ENCODE peak calls at places on chromosomes 3 and 15, in nine cellular contexts. One of them, this sample, is unnamed. For H3K36me3, the result is how much of the 10 kb centered on the place peaks cover.

GRCh38 chr15:65154720-65155119 is 21.1 kb upstream of the PDCD7 start:
- DNase-seq in uterus: no peak
- DNase-seq in OCI-LY7: no peak
- DNase-seq in cardiac muscle cell: no peak
- DNase-seq in breast epithelium: no peak
- DNase-seq in PC-9: no peak
- DNase-seq in endothelial cell of umbilical vein: no peak
- DNase-seq in hepatocyte: no peak
- DNase-seq in transverse colon: no peak
- DNase-seq in this sample: no peak

GRCh38 chr3:79167651-79168416 is 600.0 kb downstream of the ROBO1 start:
- DNase-seq in transverse colon: no peak
- DNase-seq in PC-9: no peak
- DNase-seq in uterus: no peak
- DNase-seq in cardiac muscle cell: no peak
- DNase-seq in endothelial cell of umbilical vein: peak
- DNase-seq in breast epithelium: no peak
- DNase-seq in hepatocyte: peak
- DNase-seq in OCI-LY7: no peak
- DNase-seq in this sample: no peak

GRCh38 chr3:56125358-56126005 is 342.8 kb downstream of the ERC2 start:
- DNase-seq in breast epithelium: no peak
- DNase-seq in endothelial cell of umbilical vein: peak
- DNase-seq in transverse colon: no peak
- DNase-seq in hepatocyte: peak
- DNase-seq in PC-9: peak
- DNase-seq in cardiac muscle cell: peak
- DNase-seq in OCI-LY7: no peak
- DNase-seq in uterus: peak
- DNase-seq in this sample: no peak

GRCh38 chr3:134615743-134616142 is 35.1 kb downstream of the KY start:
- DNase-seq in breast epithelium: no peak
- DNase-seq in uterus: no peak
- DNase-seq in transverse colon: no peak
- DNase-seq in OCI-LY7: no peak
- DNase-seq in hepatocyte: no peak
- DNase-seq in PC-9: no peak
- DNase-seq in endothelial cell of umbilical vein: no peak
- DNase-seq in cardiac muscle cell: no peak
- DNase-seq in this sample: no peak

GRCh38 chr15:73571346-73571745 is 61.8 kb downstream of the NPTN start:
- DNase-seq in breast epithelium: no peak
- DNase-seq in cardiac muscle cell: no peak
- DNase-seq in endothelial cell of umbilical vein: no peak
- DNase-seq in OCI-LY7: no peak
- DNase-seq in hepatocyte: no peak
- DNase-seq in transverse colon: no peak
- DNase-seq in uterus: no peak
- DNase-seq in PC-9: no peak
- DNase-seq in this sample: no peak

GRCh38 chr3:61560452-61561373 is 658 bp upstream of the PTPRG start:
- DNase-seq in OCI-LY7: peak
- DNase-seq in cardiac muscle cell: peak
- DNase-seq in endothelial cell of umbilical vein: peak
- DNase-seq in breast epithelium: peak
- DNase-seq in hepatocyte: peak
- DNase-seq in uterus: peak
- DNase-seq in transverse colon: peak
- DNase-seq in PC-9: peak
- DNase-seq in this sample: peak

GRCh38 chr3:48863122-48863521 is 15.4 kb upstream of the PRKAR2A start:
- DNase-seq in breast epithelium: no peak
- DNase-seq in uterus: no peak
- DNase-seq in transverse colon: no peak
- DNase-seq in PC-9: no peak
- DNase-seq in cardiac muscle cell: no peak
- DNase-seq in OCI-LY7: no peak
- DNase-seq in hepatocyte: no peak
- DNase-seq in endothelial cell of umbilical vein: peak
- DNase-seq in this sample: no peak

GRCh38 chr15:61115679-61116078 is 113.4 kb downstream of the RORA start:
- DNase-seq in PC-9: no peak
- DNase-seq in hepatocyte: no peak
- DNase-seq in breast epithelium: no peak
- DNase-seq in OCI-LY7: no peak
- DNase-seq in uterus: no peak
- DNase-seq in transverse colon: no peak
- DNase-seq in cardiac muscle cell: no peak
- DNase-seq in endothelial cell of umbilical vein: no peak
- DNase-seq in this sample: no peak

GRCh38 chr15:55868707-55869106 is 124.7 kb downstream of the NEDD4 start:
- DNase-seq in PC-9: no peak
- DNase-seq in hepatocyte: no peak
- DNase-seq in transverse colon: no peak
- DNase-seq in uterus: no peak
- DNase-seq in endothelial cell of umbilical vein: no peak
- DNase-seq in OCI-LY7: no peak
- DNase-seq in cardiac muscle cell: no peak
- DNase-seq in breast epithelium: no peak
- DNase-seq in this sample: no peak

GRCh38 chr3:179181021-179181472 is 32.9 kb downstream of the PIK3CA start:
- DNase-seq in endothelial cell of umbilical vein: peak
- DNase-seq in cardiac muscle cell: no peak
- DNase-seq in transverse colon: no peak
- DNase-seq in PC-9: no peak
- DNase-seq in OCI-LY7: no peak
- DNase-seq in hepatocyte: no peak
- DNase-seq in breast epithelium: no peak
- DNase-seq in uterus: no peak
- DNase-seq in this sample: no peak

GRCh38 chr3:14488286-14489036 is 51.7 kb downstream of the GRIP2 start:
- DNase-seq in uterus: no peak
- DNase-seq in breast epithelium: peak
- DNase-seq in cardiac muscle cell: no peak
- DNase-seq in PC-9: no peak
- DNase-seq in transverse colon: no peak
- DNase-seq in OCI-LY7: no peak
- DNase-seq in hepatocyte: no peak
- DNase-seq in endothelial cell of umbilical vein: no peak
- DNase-seq in this sample: no peak

GRCh38 chr3:14533457-14533958 is 6.6 kb downstream of the GRIP2 start:
- DNase-seq in endothelial cell of umbilical vein: no peak
- DNase-seq in uterus: no peak
- DNase-seq in cardiac muscle cell: no peak
- DNase-seq in OCI-LY7: no peak
- DNase-seq in transverse colon: no peak
- DNase-seq in breast epithelium: no peak
- DNase-seq in PC-9: no peak
- DNase-seq in hepatocyte: no peak
- DNase-seq in this sample: no peak

GRCh38 chr3:13565581-13566461 is 16.9 kb downstream of the FBLN2 start:
- DNase-seq in transverse colon: no peak
- DNase-seq in uterus: no peak
- DNase-seq in cardiac muscle cell: peak
- DNase-seq in PC-9: no peak
- DNase-seq in breast epithelium: no peak
- DNase-seq in hepatocyte: no peak
- DNase-seq in OCI-LY7: no peak
- DNase-seq in endothelial cell of umbilical vein: no peak
- DNase-seq in this sample: peak

GRCh38 chr15:52093539-52094502 is 18.8 kb downstream of the BCL2L10 start:
- DNase-seq in OCI-LY7: no peak
- DNase-seq in uterus: peak
- DNase-seq in cardiac muscle cell: no peak
- DNase-seq in hepatocyte: no peak
- DNase-seq in transverse colon: no peak
- DNase-seq in PC-9: peak
- DNase-seq in breast epithelium: peak
- DNase-seq in endothelial cell of umbilical vein: peak
- DNase-seq in this sample: no peak

GRCh38 chr3:179146911-179147570 is 1.1 kb upstream of the PIK3CA start:
- DNase-seq in cardiac muscle cell: peak
- DNase-seq in transverse colon: peak
- DNase-seq in endothelial cell of umbilical vein: peak
- DNase-seq in breast epithelium: no peak
- DNase-seq in uterus: no peak
- DNase-seq in PC-9: peak
- DNase-seq in OCI-LY7: peak
- DNase-seq in hepatocyte: peak
- DNase-seq in this sample: peak

GRCh38 chr3:175413926-175414325 is 554.8 kb downstream of the NAALADL2 start:
- DNase-seq in OCI-LY7: no peak
- DNase-seq in transverse colon: no peak
- DNase-seq in cardiac muscle cell: no peak
- DNase-seq in endothelial cell of umbilical vein: no peak
- DNase-seq in breast epithelium: no peak
- DNase-seq in hepatocyte: no peak
- DNase-seq in PC-9: no peak
- DNase-seq in uterus: no peak
- DNase-seq in this sample: no peak

GRCh38 chr3:138328341-138328740 is 1.3 kb downstream of the NME9 start:
- DNase-seq in endothelial cell of umbilical vein: no peak
- DNase-seq in breast epithelium: no peak
- DNase-seq in PC-9: no peak
- DNase-seq in OCI-LY7: peak
- DNase-seq in uterus: no peak
- DNase-seq in hepatocyte: peak
- DNase-seq in cardiac muscle cell: peak
- DNase-seq in transverse colon: no peak
- DNase-seq in this sample: no peak

GRCh38 chr15:30997270-30997669 is 5.8 kb upstream of the MTMR10 start:
- DNase-seq in PC-9: no peak
- DNase-seq in breast epithelium: no peak
- DNase-seq in endothelial cell of umbilical vein: no peak
- DNase-seq in cardiac muscle cell: no peak
- DNase-seq in uterus: no peak
- DNase-seq in hepatocyte: no peak
- DNase-seq in OCI-LY7: no peak
- DNase-seq in transverse colon: no peak
- DNase-seq in this sample: no peak
- TF ChIP-seq CTCF in PC-9: no peak
- TF ChIP-seq CTCF in breast epithelium: no peak
- TF ChIP-seq CTCF in endothelial cell of umbilical vein: no peak
- TF ChIP-seq CTCF in cardiac muscle cell: no peak
- TF ChIP-seq CTCF in uterus: no peak
- TF ChIP-seq CTCF in hepatocyte: no peak
- TF ChIP-seq CTCF in OCI-LY7: no peak
- TF ChIP-seq CTCF in transverse colon: no peak
- TF ChIP-seq CTCF in this sample: no peak

GRCh38 chr15:45377630-45378148 is 655 bp downstream of the GATM start:
- DNase-seq in cardiac muscle cell: peak
- DNase-seq in OCI-LY7: no peak
- DNase-seq in PC-9: no peak
- DNase-seq in transverse colon: peak
- DNase-seq in uterus: peak
- DNase-seq in endothelial cell of umbilical vein: peak
- DNase-seq in hepatocyte: peak
- DNase-seq in breast epithelium: no peak
- DNase-seq in this sample: peak
- H3K36me3 ChIP-seq in cardiac muscle cell: under half
- H3K36me3 ChIP-seq in OCI-LY7: under half
- H3K36me3 ChIP-seq in PC-9: under half
- H3K36me3 ChIP-seq in transverse colon: under half
- H3K36me3 ChIP-seq in uterus: under half
- H3K36me3 ChIP-seq in endothelial cell of umbilical vein: under half
- H3K36me3 ChIP-seq in hepatocyte: under half
- H3K36me3 ChIP-seq in breast epithelium: under half
- H3K36me3 ChIP-seq in this sample: under half

DNA sequence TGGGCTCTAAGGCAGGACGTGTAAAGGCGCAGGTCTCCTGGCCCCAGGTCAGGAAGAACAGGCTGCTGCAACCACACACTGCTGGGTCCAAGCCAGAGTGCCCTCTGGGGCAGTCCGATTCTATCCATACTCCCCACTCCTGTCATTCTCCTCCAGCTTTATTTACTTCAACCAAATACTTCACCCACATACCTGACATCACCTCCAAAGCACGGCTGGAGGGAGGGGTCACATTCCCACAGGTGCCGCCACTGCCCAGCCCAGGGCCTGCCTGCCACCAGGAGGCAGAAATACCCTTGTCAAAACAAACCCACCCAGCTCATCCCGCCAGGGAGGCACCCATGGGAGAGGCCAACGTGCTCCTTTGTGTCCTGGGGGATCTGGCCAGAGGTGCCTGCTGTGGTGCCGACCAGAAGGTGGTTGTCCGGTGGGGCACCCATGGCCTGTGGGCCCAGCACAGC is 100.4 kb downstream of the DAPK2 start:
- DNase-seq in uterus: no peak
- DNase-seq in OCI-LY7: no peak
- DNase-seq in transverse colon: no peak
- DNase-seq in PC-9: peak
- DNase-seq in endothelial cell of umbilical vein: no peak
- DNase-seq in cardiac muscle cell: no peak
- DNase-seq in hepatocyte: no peak
- DNase-seq in breast epithelium: peak
- DNase-seq in this sample: no peak
- TF ChIP-seq CTCF in uterus: no peak
- TF ChIP-seq CTCF in OCI-LY7: no peak
- TF ChIP-seq CTCF in transverse colon: no peak
- TF ChIP-seq CTCF in PC-9: no peak
- TF ChIP-seq CTCF in endothelial cell of umbilical vein: no peak
- TF ChIP-seq CTCF in cardiac muscle cell: no peak
- TF ChIP-seq CTCF in hepatocyte: no peak
- TF ChIP-seq CTCF in breast epithelium: peak
- TF ChIP-seq CTCF in this sample: no peak

GRCh38 chr3:45978348-45978747 is 17.3 kb downstream of the FYCO1 start:
- DNase-seq in uterus: no peak
- DNase-seq in hepatocyte: peak
- DNase-seq in PC-9: peak
- DNase-seq in transverse colon: peak
- DNase-seq in endothelial cell of umbilical vein: no peak
- DNase-seq in cardiac muscle cell: no peak
- DNase-seq in breast epithelium: peak
- DNase-seq in OCI-LY7: no peak
- DNase-seq in this sample: no peak

GRCh38 chr3:45976191-45977091 is 19.2 kb downstream of the FYCO1 start:
- DNase-seq in cardiac muscle cell: no peak
- DNase-seq in hepatocyte: no peak
- DNase-seq in breast epithelium: no peak
- DNase-seq in PC-9: no peak
- DNase-seq in transverse colon: no peak
- DNase-seq in uterus: no peak
- DNase-seq in endothelial cell of umbilical vein: peak
- DNase-seq in OCI-LY7: no peak
- DNase-seq in this sample: no peak

GRCh38 chr3:45972534-45973402 is 22.9 kb downstream of the FYCO1 start:
- DNase-seq in PC-9: peak
- DNase-seq in uterus: peak
- DNase-seq in endothelial cell of umbilical vein: no peak
- DNase-seq in cardiac muscle cell: no peak
- DNase-seq in hepatocyte: peak
- DNase-seq in transverse colon: no peak
- DNase-seq in OCI-LY7: peak
- DNase-seq in breast epithelium: no peak
- DNase-seq in this sample: no peak

GRCh38 chr3:45975696-45976095 is 19.9 kb downstream of the FYCO1 start:
- DNase-seq in endothelial cell of umbilical vein: no peak
- DNase-seq in cardiac muscle cell: no peak
- DNase-seq in hepatocyte: no peak
- DNase-seq in uterus: no peak
- DNase-seq in OCI-LY7: no peak
- DNase-seq in PC-9: no peak
- DNase-seq in transverse colon: no peak
- DNase-seq in breast epithelium: no peak
- DNase-seq in this sample: no peak

GRCh38 chr3:45974686-45975085 is 20.9 kb downstream of the FYCO1 start:
- DNase-seq in PC-9: no peak
- DNase-seq in hepatocyte: no peak
- DNase-seq in OCI-LY7: no peak
- DNase-seq in uterus: no peak
- DNase-seq in endothelial cell of umbilical vein: no peak
- DNase-seq in breast epithelium: no peak
- DNase-seq in cardiac muscle cell: no peak
- DNase-seq in transverse colon: no peak
- DNase-seq in this sample: no peak
- H3K36me3 ChIP-seq in PC-9: under half
- H3K36me3 ChIP-seq in hepatocyte: under half
- H3K36me3 ChIP-seq in OCI-LY7: half or more
- H3K36me3 ChIP-seq in uterus: under half
- H3K36me3 ChIP-seq in endothelial cell of umbilical vein: under half
- H3K36me3 ChIP-seq in breast epithelium: under half
- H3K36me3 ChIP-seq in cardiac muscle cell: under half
- H3K36me3 ChIP-seq in transverse colon: under half
- H3K36me3 ChIP-seq in this sample: under half

This sample was measured in testis.